ENCODE peak calls at places on chromosomes 2 and 18, in four cellular contexts. U, R, H and G are unnamed samples.

GRCh38 chr2:138537170-138537915 is 35.8 kb downstream of the SPOPL start:
- DNase-seq in U (no peak), R (no peak), H (peak), G (no peak)

GRCh38 chr2:88810488-88810887 is 119.0 kb downstream of the RPIA start:
- DNase-seq in U (no peak), R (no peak), H (no peak), G (no peak)

GRCh38 chr18:76130845-76131244 is 364.2 kb downstream of the ZNF516 start:
- DNase-seq in U (no peak), R (peak), H (no peak), G (no peak)

GRCh38 chr2:128310094-128310716 is 8.5 kb downstream of the HS6ST1 start:
- DNase-seq in U (no peak), R (no peak), H (peak), G (no peak)

GRCh38 chr2:56266761-56267411 is 83.1 kb downstream of the CCDC85A start:
- DNase-seq in U (no peak), R (no peak), H (no peak), G (no peak)

GRCh38 chr18:48887905-48888531 is 62.7 kb downstream of the SMAD7 start:
- DNase-seq in U (peak), R (no peak), H (no peak), G (no peak)

GRCh38 chr18:21489119-21489750 is 111.3 kb downstream of the ESCO1 start:
- DNase-seq in U (peak), R (no peak), H (peak), G (peak)

GRCh38 chr2:63842149-63843061 is 709 bp downstream of the UGP2 start:
- DNase-seq in U (peak), R (no peak), H (peak), G (no peak)

GRCh38 chr18:28086530-28087172 is 90.3 kb downstream of the CDH2 start:
- DNase-seq in U (no peak), R (no peak), H (no peak), G (peak)

GRCh38 chr2:200797242-200797770 is 14.4 kb upstream of the BZW1 start:
- DNase-seq in U (no peak), R (no peak), H (no peak), G (no peak)

GRCh38 chr2:45458909-45459563 is 152.0 kb downstream of the SRBD1 start:
- DNase-seq in U (peak), R (no peak), H (peak), G (no peak)

GRCh38 chr2:234611209-234611608 is 114.3 kb upstream of the ARL4C start:
- DNase-seq in U (no peak), R (no peak), H (no peak), G (no peak)

GRCh38 chr2:103152556-103152955 is 390.7 kb downstream of the TMEM182 start:
- DNase-seq in U (no peak), R (no peak), H (no peak), G (no peak)

GRCh38 chr2:214889301-214889700 is 79.8 kb upstream of the BARD1 start:
- DNase-seq in U (no peak), R (no peak), H (no peak), G (no peak)

GRCh38 chr18:48136051-48136543 is 205.6 kb upstream of the SMAD2 start:
- DNase-seq in U (peak), R (no peak), H (peak), G (no peak)